ENCODE peak calls at places on chromosomes 2 and 18, in six cellular contexts. D, L, M, R, U and N are unnamed samples.

GRCh38 chr2:46009772-46010171 is 287.4 kb upstream of the EPAS1 start:
- DNase-seq in D (no peak), L (peak), M (no peak), R (no peak), U (no peak), N (no peak)

GRCh38 chr2:67057901-67058703 is 339.0 kb upstream of the ETAA1 start:
- DNase-seq in D (no peak), L (no peak), M (peak), R (no peak), U (no peak), N (no peak)

GRCh38 chr18:79585395-79586370 is 93.9 kb upstream of the CTDP1 start:
- DNase-seq in D (no peak), L (no peak), M (no peak), R (no peak), U (no peak), N (no peak)

GRCh38 chr2:113324684-113325160 is 46.0 kb upstream of the PAX8 start:
- DNase-seq in D (no peak), L (peak), M (peak), R (peak), U (no peak), N (peak)

GRCh38 chr2:122635649-122636496 is 880.4 kb downstream of the TSN start:
- DNase-seq in D (no peak), L (peak), M (no peak), R (peak), U (no peak), N (no peak)

GRCh38 chr2:23244656-23245055 is 140.3 kb upstream of the KLHL29 start:
- DNase-seq in D (no peak), L (no peak), M (no peak), R (no peak), U (no peak), N (no peak)

GRCh38 chr2:136750065-136750464 is 15.3 kb upstream of the THSD7B start:
- DNase-seq in D (no peak), L (no peak), M (no peak), R (no peak), U (no peak), N (no peak)

GRCh38 chr2:117980783-117981676 is 32.8 kb downstream of the CCDC93 start:
- DNase-seq in D (no peak), L (peak), M (no peak), R (peak), U (peak), N (peak)

GRCh38 chr2:227942021-227942420 is 70.6 kb downstream of the DAW1 start:
- DNase-seq in D (no peak), L (no peak), M (no peak), R (no peak), U (no peak), N (no peak)

GRCh38 chr2:134499307-134499706 is 219.5 kb downstream of the TMEM163 start:
- DNase-seq in D (no peak), L (no peak), M (no peak), R (no peak), U (no peak), N (no peak)

GRCh38 chr2:16371751-16372150 is 293.9 kb downstream of the CYRIA start:
- DNase-seq in D (no peak), L (no peak), M (no peak), R (no peak), U (no peak), N (no peak)

GRCh38 chr2:127700527-127701192 is 637 bp upstream of the SFT2D3 start:
- DNase-seq in D (peak), L (no peak), M (no peak), R (no peak), U (no peak), N (no peak)

GRCh38 chr2:219429958-219430586 is 4.6 kb upstream of the SPEG start:
- DNase-seq in D (no peak), L (no peak), M (no peak), R (no peak), U (no peak), N (no peak)

GRCh38 chr18:11162889-11163288 is 13.5 kb upstream of the PIEZO2 start:
- DNase-seq in D (no peak), L (no peak), M (no peak), R (no peak), U (no peak), N (no peak)

GRCh38 chr2:169046440-169047151 is 15.5 kb upstream of the ABCB11 start:
- DNase-seq in D (no peak), L (no peak), M (no peak), R (no peak), U (no peak), N (no peak)

GRCh38 chr18:3074094-3074493 is 61.1 kb upstream of the LPIN2 start:
- DNase-seq in D (no peak), L (no peak), M (no peak), R (no peak), U (no peak), N (no peak)

GRCh38 chr2:79171348-79171958 is 11.9 kb upstream of the REG3A start:
- DNase-seq in D (no peak), L (no peak), M (no peak), R (no peak), U (no peak), N (no peak)

GRCh38 chr2:170525566-170525900 is 189.6 kb upstream of the SP5 start:
- DNase-seq in D (peak), L (peak), M (no peak), R (peak), U (peak), N (peak)

GRCh38 chr2:189008555-189009312 is 34.6 kb downstream of the COL3A1 start:
- DNase-seq in D (no peak), L (no peak), M (no peak), R (no peak), U (no peak), N (no peak)

GRCh38 chr2:74250189-74250631 is 51.8 kb downstream of the MTHFD2 start:
- DNase-seq in D (no peak), L (peak), M (peak), R (peak), U (no peak), N (peak)

GRCh38 chr18:55464581-55464980 is 123.4 kb downstream of the TCF4 start:
- DNase-seq in D (no peak), L (no peak), M (no peak), R (no peak), U (no peak), N (no peak)

GRCh38 chr2:40220177-40220925 is 231.5 kb downstream of the SLC8A1 start:
- DNase-seq in D (no peak), L (peak), M (no peak), R (peak), U (no peak), N (no peak)

GRCh38 chr18:74791501-74792188 is 194.0 kb downstream of the ZNF407 start:
- DNase-seq in D (no peak), L (peak), M (no peak), R (peak), U (no peak), N (no peak)

GRCh38 chr2:84459944-84460429 is 907 bp upstream of the SUCLG1 start:
- DNase-seq in D (no peak), L (no peak), M (no peak), R (peak), U (no peak), N (peak)

GRCh38 chr2:206144383-206144782 is 14.9 kb downstream of the NDUFS1 start:
- DNase-seq in D (no peak), L (no peak), M (no peak), R (no peak), U (no peak), N (no peak)